ENCODE peak calls at places on chromosomes 1 and 21, in nine cellular contexts. X is hepatocyte, I is AG04450, J is left ventricle myocardium inferior, N is omental fat pad, Z is fibroblast of pulmonary artery, Q is AG09309, H is spleen, M is Peyer's patch. Y is an unnamed sample.

GRCh38 chr1:111656093-111657017 is 36.8 kb downstream of the RAP1A start:
- DNase-seq in X (peak; percentile 44), I (peak; percentile 15), J (no peak), N (no peak), Z (peak; percentile 75), Q (peak; percentile 31), H (no peak), M (no peak), Y (no peak)

GRCh38 chr1:170664828-170665617 is 1.1 kb downstream of the PRRX1 start:
- DNase-seq in X (peak; percentile 47), I (no peak), J (peak; percentile 55), N (no peak), Z (peak; percentile 69), Q (no peak), H (no peak), M (no peak), Y (no peak)

GRCh38 chr1:24749257-24749656 is 4.0 kb downstream of the CLIC4 start:
- DNase-seq in X (no peak), I (no peak), J (no peak), N (no peak), Z (no peak), Q (no peak), H (no peak), M (peak; percentile 15), Y (no peak)

GRCh38 chr21:34280389-34280795 is 83.4 kb upstream of the KCNE2 start:
- DNase-seq in X (peak; percentile 43), I (no peak), J (peak; percentile 53), N (no peak), Z (peak; percentile 58), Q (no peak), H (no peak), M (no peak), Y (peak; percentile 48)

GRCh38 chr1:143735764-143736461 is 235.9 kb downstream of the FAM72C start:
- DNase-seq in X (no peak), I (no peak), J (no peak), N (no peak), Z (peak; percentile 20), Q (no peak), H (no peak), M (no peak), Y (no peak)

GRCh38 chr1:55974714-55975441 is 604.5 kb downstream of the PLPP3 start:
- DNase-seq in X (no peak), I (peak; percentile 47), J (no peak), N (no peak), Z (peak; percentile 90), Q (peak; percentile 82), H (no peak), M (no peak), Y (no peak)

GRCh38 chr1:23611601-23612327 is 52.5 kb upstream of the ID3 start:
- DNase-seq in X (no peak), I (no peak), J (no peak), N (no peak), Z (no peak), Q (no peak), H (no peak), M (peak; percentile 74), Y (no peak)

GRCh38 chr1:157969693-157970485 is 23.6 kb upstream of the KIRREL1 start:
- DNase-seq in X (peak; percentile 68), I (peak; percentile 65), J (no peak), N (no peak), Z (peak; percentile 93), Q (peak; percentile 79), H (no peak), M (no peak), Y (no peak)

GRCh38 chr1:77412794-77413530 is 131.1 kb downstream of the AK5 start:
- DNase-seq in X (no peak), I (no peak), J (no peak), N (no peak), Z (no peak), Q (no peak), H (no peak), M (no peak), Y (no peak)

GRCh38 chr1:96520542-96520941 is 201.0 kb upstream of the PTBP2 start:
- DNase-seq in X (no peak), I (no peak), J (no peak), N (no peak), Z (peak; percentile 39), Q (no peak), H (no peak), M (no peak), Y (no peak)

GRCh38 chr21:45990049-45990711 is 8.6 kb downstream of the COL6A1 start:
- DNase-seq in X (no peak), I (no peak), J (no peak), N (no peak), Z (no peak), Q (no peak), H (peak; percentile 45), M (no peak), Y (no peak)

GRCh38 chr1:226870323-226871046 is at the start of gene PSEN2:
- DNase-seq in X (peak; percentile 85), I (no peak), J (peak; percentile 76), N (peak; percentile 32), Z (peak; percentile 43), Q (no peak), H (peak; percentile 92), M (peak; percentile 65), Y (peak; percentile 48)

GRCh38 chr1:178885869-178886268 is 15.0 kb upstream of the ANGPTL1 start:
- DNase-seq in X (no peak), I (no peak), J (no peak), N (no peak), Z (no peak), Q (no peak), H (no peak), M (no peak), Y (no peak)

GRCh38 chr1:119475866-119476439 is 31.1 kb upstream of the HSD3B1 start:
- DNase-seq in X (peak; percentile 83), I (no peak), J (peak; percentile 19), N (no peak), Z (peak; percentile 47), Q (no peak), H (no peak), M (no peak), Y (peak; percentile 70)

GRCh38 chr1:172990598-172991215 is 60.0 kb downstream of the TNFSF18 start:
- DNase-seq in X (no peak), I (peak; percentile 11), J (no peak), N (no peak), Z (peak; percentile 84), Q (peak; percentile 76), H (no peak), M (no peak), Y (no peak)

GRCh38 chr1:185412385-185413074 is 95.5 kb upstream of the IVNS1ABP start:
- DNase-seq in X (no peak), I (no peak), J (no peak), N (no peak), Z (no peak), Q (no peak), H (no peak), M (no peak), Y (no peak)

GRCh38 chr1:101275672-101276071 is 38.9 kb downstream of the S1PR1 start:
- DNase-seq in X (no peak), I (no peak), J (no peak), N (no peak), Z (no peak), Q (no peak), H (no peak), M (no peak), Y (no peak)

GRCh38 chr1:30508175-30508448 is 215.3 kb downstream of the MATN1 start:
- DNase-seq in X (no peak), I (no peak), J (no peak), N (no peak), Z (no peak), Q (no peak), H (no peak), M (no peak), Y (no peak)

GRCh38 chr1:58412071-58412580 is 134.4 kb downstream of the OMA1 start:
- DNase-seq in X (no peak), I (no peak), J (no peak), N (no peak), Z (peak; percentile 62), Q (no peak), H (no peak), M (no peak), Y (no peak)

DNA sequence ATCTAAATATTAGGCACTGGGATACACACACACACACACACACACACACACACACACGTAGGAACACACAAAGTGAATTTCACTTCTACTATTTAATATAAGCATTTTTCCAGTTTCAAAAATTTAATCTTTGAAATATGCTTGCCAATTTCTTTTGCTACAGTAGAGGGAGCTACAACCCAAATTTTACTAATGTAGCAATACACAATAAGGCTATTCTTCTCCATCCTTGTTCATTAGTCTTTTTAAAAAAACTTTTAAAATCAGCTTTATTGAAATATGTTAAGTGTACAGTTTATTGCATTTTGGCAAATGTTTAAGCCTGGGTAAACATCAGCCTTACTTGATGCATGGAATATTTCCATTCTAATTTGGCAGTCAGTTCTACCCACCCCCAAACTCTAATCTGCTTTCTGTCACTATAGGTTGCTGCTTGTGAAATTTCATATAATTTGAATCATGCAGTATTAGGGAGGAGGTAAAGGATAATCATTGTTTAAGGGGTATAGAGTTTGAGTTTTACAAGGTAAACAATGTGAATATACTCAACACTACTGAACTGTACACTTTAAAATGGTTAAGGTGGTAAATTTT is 93.0 kb upstream of the TENT5C start:
- DNase-seq in X (peak; percentile 22), I (no peak), J (no peak), N (no peak), Z (peak; percentile 57), Q (no peak), H (no peak), M (no peak), Y (no peak)
- TF ChIP-seq CTCF in X (peak; percentile 79), I (peak; percentile 64), J (peak; percentile 60), N (no peak), Z (peak; percentile 61), Q (peak; percentile 47), H (peak; percentile 64), M (peak; percentile 66), Y (peak; percentile 63)

GRCh38 chr1:175774921-175775320 is 31.5 kb upstream of the TNR start:
- DNase-seq in X (no peak), I (no peak), J (no peak), N (no peak), Z (no peak), Q (no peak), H (no peak), M (no peak), Y (no peak)
- TF ChIP-seq CTCF in X (no peak), I (no peak), J (no peak), N (no peak), Z (no peak), Q (no peak), H (no peak), M (no peak), Y (no peak)

GRCh38 chr1:79497193-79497773 is 490.8 kb upstream of the ADGRL4 start:
- DNase-seq in X (peak; percentile 62), I (peak; percentile 13), J (no peak), N (no peak), Z (peak; percentile 64), Q (no peak), H (no peak), M (no peak), Y (no peak)
- TF ChIP-seq CTCF in X (peak; percentile 96), I (peak; percentile 99), J (peak; percentile 79), N (no peak), Z (peak; percentile 99), Q (peak; percentile 88), H (peak; percentile 46), M (peak; percentile 42), Y (peak; percentile 77)

DNA sequence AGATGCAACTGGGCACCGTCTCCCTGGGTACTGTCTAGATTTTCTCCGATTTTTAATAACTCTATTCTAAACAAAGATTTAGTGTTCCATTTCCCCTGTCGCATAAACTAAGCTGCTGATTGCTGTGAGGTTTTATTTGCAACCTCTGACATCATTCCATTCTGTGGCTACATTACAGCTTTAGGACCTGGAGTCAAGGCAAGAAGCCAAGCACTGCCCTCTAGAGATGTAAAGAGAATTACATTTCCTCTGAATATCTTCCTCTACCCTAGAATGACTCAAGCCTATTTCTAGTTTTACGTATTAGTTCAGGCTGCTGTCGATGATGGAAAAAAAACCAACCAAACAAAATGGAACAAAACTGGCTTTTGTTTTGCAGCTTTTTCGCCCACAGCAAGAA is 130.2 kb upstream of the MAP1LC3C start:
- DNase-seq in X (peak; percentile 43), I (no peak), J (no peak), N (no peak), Z (no peak), Q (no peak), H (no peak), M (no peak), Y (no peak)
- TF ChIP-seq CTCF in X (no peak), I (no peak), J (no peak), N (no peak), Z (no peak), Q (no peak), H (no peak), M (no peak), Y (no peak)

Y was measured in mesothelial cell of epicardium.